ENCODE peak calls at places on chromosomes 16 and 17, in nine cellular contexts. B, O, A, V, G, Z, I, T and K are unnamed samples.

GRCh38 chr17:58281511-58282011 is 826 bp upstream of the MPO start:
- DNase-seq in A (no peak), I (no peak), B (no peak), Z (no peak), O (no peak), T (no peak), V (no peak), G (no peak), K (no peak)

GRCh38 chr17:16443390-16444257 is 28.3 kb downstream of the TRPV2 start:
- DNase-seq in V (no peak), G (no peak), T (no peak), I (no peak), A (no peak), B (no peak), O (no peak), Z (no peak), K (no peak)

GRCh38 chr16:27353853-27354252 is 40.1 kb downstream of the IL4R start:
- DNase-seq in V (no peak), I (no peak), Z (no peak), O (no peak), T (no peak), A (no peak), B (no peak), G (no peak), K (no peak)

GRCh38 chr17:43015579-43015978 is 6.6 kb downstream of the VAT1 start:
- DNase-seq in G (peak; percentile 83), V (no peak), B (no peak), O (no peak), I (no peak), A (no peak), T (no peak), Z (no peak), K (peak; percentile 89)

GRCh38 chr16:86093801-86094750 is 195.1 kb downstream of the IRF8 start:
- DNase-seq in B (no peak), V (no peak), I (no peak), A (no peak), Z (no peak), O (no peak), T (no peak), G (no peak), K (no peak)

GRCh38 chr17:12620200-12620720 is 45.4 kb upstream of the MYOCD start:
- DNase-seq in O (no peak), V (no peak), G (no peak), I (no peak), B (no peak), A (no peak), Z (peak; percentile 42), T (peak; percentile 20), K (no peak)

GRCh38 chr17:57021226-57021940 is 43.5 kb downstream of the SCPEP1 start:
- DNase-seq in G (no peak), B (no peak), T (no peak), Z (no peak), O (no peak), A (no peak), V (peak; percentile 40), I (no peak), K (no peak)

GRCh38 chr17:70655179-70655578 is 485.8 kb downstream of the KCNJ2 start:
- DNase-seq in V (no peak), O (no peak), A (no peak), G (no peak), T (no peak), I (no peak), Z (no peak), B (no peak), K (no peak)

GRCh38 chr17:20992987-20993862 is 49.6 kb downstream of the USP22 start:
- DNase-seq in T (peak; percentile 38), B (peak; percentile 74), G (peak; percentile 56), O (peak; percentile 46), Z (peak; percentile 26), V (no peak), I (no peak), A (peak; percentile 61), K (peak; percentile 92)

GRCh38 chr17:16273499-16273898 is 56.5 kb downstream of the PIGL start:
- DNase-seq in O (no peak), A (no peak), Z (no peak), B (no peak), I (no peak), T (no peak), G (no peak), V (no peak), K (no peak)

GRCh38 chr17:69223809-69224208 is 4.8 kb downstream of the ABCA10 start:
- DNase-seq in B (no peak), V (no peak), A (no peak), I (no peak), Z (no peak), G (no peak), T (no peak), O (no peak), K (no peak)

GRCh38 chr17:79843917-79844815 is 4.9 kb upstream of the CBX4 start:
- DNase-seq in G (peak; percentile 71), V (no peak), A (peak; percentile 12), T (no peak), O (no peak), I (no peak), B (peak; percentile 14), Z (no peak), K (no peak)

GRCh38 chr17:42436401-42436800 is 13.3 kb upstream of the CAVIN1 start:
- DNase-seq in I (peak; percentile 97), G (peak; percentile 78), T (peak; percentile 44), V (no peak), O (no peak), Z (peak; percentile 88), A (no peak), B (no peak), K (peak; percentile 72)

GRCh38 chr17:2239882-2240430 is 63.6 kb downstream of the SMG6 start:
- DNase-seq in B (no peak), Z (peak; percentile 64), V (peak; percentile 55), A (no peak), G (peak; percentile 55), O (peak; percentile 26), T (peak; percentile 34), I (peak; percentile 75), K (peak; percentile 90)

GRCh38 chr17:48413613-48414405 is 16.2 kb downstream of the SKAP1 start:
- DNase-seq in V (no peak), A (peak; percentile 60), Z (no peak), T (no peak), I (no peak), B (no peak), G (no peak), O (no peak), K (no peak)